ENCODE peak calls at places on chromosome X, in nine cellular contexts. L, S, C, G, P, M, H, O and A are unnamed samples.

GRCh38 chrX:13092455-13092941 is 48.1 kb upstream of the FAM9C start:
- DNase-seq in C (no peak), M (no peak), L (no peak), S (no peak), G (no peak), O (peak), H (no peak), P (no peak), A (peak)

GRCh38 chrX:22186165-22186564 is 86.5 kb upstream of the CBLL2 start:
- DNase-seq in H (no peak), S (no peak), P (no peak), C (no peak), L (no peak), G (no peak), O (no peak), M (no peak), A (no peak)

GRCh38 chrX:24424948-24425347 is 40.1 kb upstream of the PDK3 start:
- DNase-seq in M (no peak), C (peak), H (peak), O (no peak), G (no peak), S (peak), P (no peak), L (peak), A (peak)

GRCh38 chrX:114047558-114047957 is 536.3 kb upstream of the HTR2C start:
- DNase-seq in O (no peak), C (no peak), M (no peak), P (no peak), L (no peak), S (no peak), H (no peak), G (no peak), A (no peak)

GRCh38 chrX:6071755-6072154 is 156.9 kb downstream of the NLGN4X start:
- DNase-seq in O (no peak), M (no peak), C (no peak), G (no peak), L (no peak), S (no peak), P (no peak), H (no peak), A (no peak)

GRCh38 chrX:3215249-3215648 is 131.2 kb downstream of the MXRA5 start:
- DNase-seq in H (no peak), C (no peak), M (no peak), S (no peak), O (no peak), L (no peak), P (no peak), G (no peak), A (no peak)

GRCh38 chrX:130994671-130995070 is 63.5 kb upstream of the ARHGAP36 start:
- DNase-seq in P (no peak), M (peak), L (no peak), O (no peak), S (no peak), C (no peak), G (peak), H (no peak), A (no peak)

GRCh38 chrX:134537179-134537945 is 77.4 kb downstream of the HPRT1 start:
- DNase-seq in C (no peak), S (no peak), L (no peak), M (peak), O (no peak), P (peak), H (no peak), G (peak), A (peak)

GRCh38 chrX:13369541-13370140 is 49.8 kb upstream of the ATXN3L start:
- DNase-seq in P (no peak), H (no peak), G (no peak), S (no peak), C (no peak), O (no peak), M (no peak), L (no peak), A (no peak)

GRCh38 chrX:53357799-53358530 is 64.5 kb downstream of the SMC1A start:
- DNase-seq in H (no peak), O (no peak), L (no peak), G (peak), S (no peak), M (peak), P (no peak), C (no peak), A (no peak)

GRCh38 chrX:4710618-4711433 is 997.4 kb upstream of the PRKX start:
- DNase-seq in C (no peak), L (no peak), H (no peak), G (peak), P (peak), S (no peak), O (peak), M (peak), A (no peak)

GRCh38 chrX:11944486-11944885 is 186.4 kb downstream of the MSL3 start:
- DNase-seq in O (no peak), S (no peak), G (peak), C (no peak), L (no peak), P (no peak), M (peak), H (no peak), A (no peak)

GRCh38 chrX:73206366-73206765 is 8.3 kb downstream of the NAP1L2 start:
- DNase-seq in H (no peak), O (no peak), M (no peak), C (no peak), L (no peak), P (no peak), G (no peak), S (no peak), A (no peak)

GRCh38 chrX:95762716-95763115 is 921.9 kb upstream of the DIAPH2 start:
- DNase-seq in L (no peak), C (no peak), M (no peak), H (no peak), G (peak), S (no peak), P (no peak), O (no peak), A (no peak)

GRCh38 chrX:115448146-115448545 is 112.8 kb upstream of the PLS3 start:
- DNase-seq in S (no peak), O (no peak), L (no peak), G (no peak), H (no peak), P (no peak), C (no peak), M (no peak), A (no peak)

GRCh38 chrX:10031743-10032142 is 64.6 kb downstream of the CLDN34 start:
- DNase-seq in S (no peak), G (no peak), L (no peak), M (no peak), P (no peak), O (no peak), C (no peak), H (no peak), A (no peak)

GRCh38 chrX:135429429-135429828 is 7.7 kb downstream of the SMIM10L2A start:
- DNase-seq in M (no peak), C (no peak), O (no peak), H (no peak), L (no peak), P (no peak), S (no peak), G (no peak), A (no peak)

GRCh38 chrX:53433651-53434639 is at the start of gene HSD17B10:
- DNase-seq in L (peak), O (peak), M (peak), C (peak), G (peak), P (peak), H (peak), S (peak), A (peak)

GRCh38 chrX:80765226-80765625 is 44.5 kb downstream of the BRWD3 start:
- DNase-seq in O (no peak), P (peak), H (no peak), G (peak), S (no peak), C (no peak), L (no peak), M (no peak), A (no peak)
- H3K27ac ChIP-seq in O (no peak), P (no peak), H (no peak), G (peak), S (no peak), C (no peak), L (no peak), M (no peak), A (no peak)

GRCh38 chrX:145825896-145826295 is 8.3 kb downstream of the SLITRK2 start:
- DNase-seq in H (no peak), S (no peak), C (no peak), M (peak), P (no peak), G (peak), O (no peak), L (no peak), A (no peak)
- TF ChIP-seq EP300 in H (no peak), S (no peak), C (no peak), M (no peak), P (no peak), G (no peak), O (no peak), L (no peak), A (no peak)

GRCh38 chrX:123732679-123733363 is at the start of gene THOC2:
- DNase-seq in P (peak), O (peak), M (peak), G (peak), C (peak), S (peak), H (peak), L (peak), A (peak)
- H3K27ac ChIP-seq in P (peak), O (peak), M (peak), G (peak), C (peak), S (peak), H (peak), L (peak), A (peak)

DNA sequence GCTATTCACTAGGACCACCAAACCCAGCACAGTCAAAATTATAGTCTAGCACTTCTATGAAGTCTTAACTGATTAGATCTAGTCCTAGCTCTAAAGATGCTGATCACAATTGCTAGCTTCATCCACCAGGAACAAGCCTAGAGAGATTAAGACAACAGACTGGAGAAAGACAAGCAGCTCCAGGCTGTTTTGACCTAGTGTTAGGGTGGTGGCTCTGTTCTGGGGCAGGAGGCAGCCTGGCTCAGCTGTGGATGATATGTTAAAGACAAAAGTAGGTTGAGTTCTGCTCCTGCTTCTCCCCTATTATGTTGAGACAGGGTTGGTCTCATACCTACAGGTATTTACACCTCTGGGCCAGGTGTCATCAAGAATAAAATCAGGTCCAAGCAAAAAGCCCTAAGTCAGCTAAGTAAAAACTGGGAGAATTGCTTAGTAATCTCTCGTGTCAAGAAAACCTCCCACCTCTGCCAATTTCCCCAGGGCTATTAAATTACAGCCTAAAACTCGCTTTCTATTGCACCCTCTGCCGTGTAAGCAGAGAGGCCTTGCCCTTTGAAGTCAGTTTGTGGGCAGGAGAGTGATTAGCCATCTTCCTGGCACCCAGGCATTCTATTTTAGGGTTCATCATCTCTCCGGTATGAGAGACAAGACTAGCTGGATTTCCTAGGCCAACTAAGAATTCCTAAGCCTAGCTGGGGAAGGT is 39.9 kb downstream of the RAB40AL start:
- DNase-seq in O (no peak), S (no peak), C (no peak), M (no peak), P (no peak), L (no peak), H (no peak), G (no peak), A (no peak)
- TF ChIP-seq EP300 in O (no peak), S (no peak), C (no peak), M (no peak), P (no peak), L (no peak), H (no peak), G (no peak), A (no peak)

GRCh38 chrX:19772306-19772705 is 115.1 kb downstream of the SH3KBP1 start:
- DNase-seq in S (no peak), H (no peak), L (no peak), P (no peak), C (no peak), M (no peak), G (no peak), O (no peak), A (no peak)
- H3K27ac ChIP-seq in S (peak), H (peak), L (peak), P (no peak), C (no peak), M (no peak), G (no peak), O (peak), A (peak)

GRCh38 chrX:15235001-15235400 is 34.9 kb downstream of the ASB9 start:
- DNase-seq in G (no peak), M (no peak), C (no peak), S (no peak), L (no peak), O (no peak), P (no peak), H (no peak), A (no peak)

GRCh38 chrX:15236146-15236545 is 33.7 kb downstream of the ASB9 start:
- DNase-seq in S (no peak), P (no peak), O (no peak), L (no peak), C (no peak), M (no peak), H (no peak), G (no peak), A (no peak)

GRCh38 chrX:15233416-15234015 is 36.4 kb downstream of the ASB9 start:
- DNase-seq in S (no peak), H (no peak), C (no peak), M (no peak), P (no peak), G (no peak), L (no peak), O (no peak), A (no peak)
- TF ChIP-seq EP300 in S (no peak), H (no peak), C (no peak), M (no peak), P (no peak), G (no peak), L (no peak), O (no peak), A (no peak)

DNA sequence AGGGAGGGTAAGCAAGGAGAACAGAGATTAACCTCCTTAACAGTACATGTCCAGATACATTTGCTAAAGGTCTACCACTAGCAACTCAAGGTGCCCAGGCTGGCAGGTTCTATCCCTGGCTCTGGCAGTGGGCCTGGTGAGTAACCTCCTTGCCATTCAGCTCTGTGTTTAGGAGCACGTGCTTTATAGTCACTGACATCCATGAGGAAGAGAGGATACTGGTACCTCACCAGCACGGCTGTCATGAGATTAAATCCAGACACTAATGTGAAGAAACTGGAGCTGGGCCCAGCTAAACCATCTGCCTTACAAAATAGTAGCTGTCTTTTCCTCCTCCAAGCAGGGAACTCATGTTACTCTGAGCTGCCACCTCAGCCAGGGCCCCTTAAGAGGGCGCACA is 45.3 kb downstream of the GPRASP3 start:
- DNase-seq in C (no peak), S (no peak), H (no peak), L (no peak), G (peak), M (no peak), O (no peak), P (no peak), A (peak)
- H3K27ac ChIP-seq in C (no peak), S (no peak), H (peak), L (peak), G (no peak), M (no peak), O (no peak), P (no peak), A (no peak)

DNA sequence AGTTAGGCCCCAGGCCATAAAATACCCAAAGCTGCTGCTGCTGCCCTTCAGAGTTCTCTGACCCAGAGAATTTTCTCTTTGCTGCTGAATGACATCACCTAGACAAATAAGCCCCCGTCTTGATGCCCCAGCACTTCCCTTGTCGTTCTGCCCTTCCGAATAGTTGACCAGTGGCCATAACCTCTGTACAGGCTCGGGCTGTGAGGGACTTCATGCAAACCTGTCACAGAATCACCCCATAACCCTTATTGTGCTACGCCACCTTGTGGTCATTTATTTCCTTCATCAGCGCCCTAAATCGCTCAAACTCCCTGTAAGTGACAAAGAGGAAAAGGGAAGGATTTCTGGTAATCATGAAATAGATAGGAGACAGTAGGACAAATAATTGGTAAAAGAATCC is 18.8 kb downstream of the SPACA5 start:
- DNase-seq in H (no peak), O (peak), S (no peak), L (no peak), C (no peak), P (peak), G (peak), M (peak), A (peak)
- TF ChIP-seq EP300 in H (no peak), O (no peak), S (no peak), L (no peak), C (no peak), P (no peak), G (no peak), M (no peak), A (no peak)

GRCh38 chrX:39891781-39892180 is 206.0 kb downstream of the BCOR start:
- DNase-seq in L (no peak), C (no peak), M (no peak), H (no peak), P (no peak), G (no peak), S (no peak), O (peak), A (no peak)
- H3K27ac ChIP-seq in L (no peak), C (no peak), M (no peak), H (no peak), P (no peak), G (no peak), S (no peak), O (peak), A (no peak)